ENCODE peak calls at places on chromosomes 2 and 18, in five cellular contexts. D is CD8-positive, alpha-beta memory T cell; V is IMR-90; X is PC-9; K is lower lobe of right lung. O is an unnamed sample.
A peak's percentile ranks its signal among the peaks of the same experiment; 100 is the strongest.

GRCh38 chr18:11004294-11004693 is 145.1 kb downstream of the PIEZO2 start:
- DNase-seq in V (peak; percentile 72), X (no peak), D (no peak), K (no peak), O (no peak)

GRCh38 chr2:161044095-161044874 is 115.9 kb upstream of the TANK start:
- DNase-seq in V (peak; percentile 73), D (no peak), K (no peak), X (no peak), O (no peak)

GRCh38 chr18:75204978-75205759 is 3.8 kb downstream of the PTGR3 start:
- DNase-seq in V (peak; percentile 23), D (no peak), X (no peak), K (no peak), O (no peak)

GRCh38 chr2:240840435-240841060 is 20.5 kb upstream of the KIF1A start:
- DNase-seq in D (no peak), X (peak; percentile 88), K (no peak), V (peak; percentile 70), O (no peak)

GRCh38 chr18:80247403-80247916 is at the start of gene PARD6G:
- DNase-seq in D (peak; percentile 65), K (peak; percentile 84), V (peak; percentile 60), X (peak; percentile 11), O (no peak)

GRCh38 chr18:65751145-65752085 is 603 bp downstream of the CDH7 start:
- DNase-seq in D (no peak), X (no peak), K (peak; percentile 36), V (no peak), O (no peak)

GRCh38 chr18:55778731-55779460 is 190.9 kb upstream of the TCF4 start:
- DNase-seq in X (no peak), D (no peak), K (no peak), V (no peak), O (no peak)

GRCh38 chr2:226420646-226421045 is 379.0 kb downstream of the IRS1 start:
- DNase-seq in D (no peak), X (no peak), V (peak; percentile 37), K (no peak), O (no peak)

DNA sequence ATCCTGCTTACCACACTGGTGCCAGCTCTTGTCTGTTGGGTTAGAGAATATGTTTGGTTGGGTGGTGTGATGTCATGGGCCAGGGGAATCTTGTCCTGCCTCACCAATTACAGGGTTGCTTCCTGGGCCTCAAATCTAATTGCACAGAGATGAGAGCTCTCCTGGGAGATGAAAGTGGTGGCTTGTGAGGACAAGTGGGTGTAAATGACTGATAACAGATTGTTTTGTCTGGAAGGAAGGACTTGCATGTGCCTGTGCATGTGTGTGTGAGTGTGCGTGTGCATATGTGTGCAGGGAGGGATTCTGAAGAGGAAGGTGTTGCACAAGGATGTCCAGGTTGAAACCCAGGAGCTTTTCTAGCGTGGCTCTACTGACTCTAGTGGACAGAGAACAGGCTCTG is 271.9 kb downstream of the LOXHD1 start:
- DNase-seq in D (no peak), V (no peak), K (no peak), X (no peak), O (no peak)
- H3K36me3 ChIP-seq in D (no peaks in the 10 kb centered on the region), V (no peaks in the 10 kb centered on the region), K (no peaks in the 10 kb centered on the region), X (no peaks in the 10 kb centered on the region), O (no peaks in the 10 kb centered on the region)

DNA sequence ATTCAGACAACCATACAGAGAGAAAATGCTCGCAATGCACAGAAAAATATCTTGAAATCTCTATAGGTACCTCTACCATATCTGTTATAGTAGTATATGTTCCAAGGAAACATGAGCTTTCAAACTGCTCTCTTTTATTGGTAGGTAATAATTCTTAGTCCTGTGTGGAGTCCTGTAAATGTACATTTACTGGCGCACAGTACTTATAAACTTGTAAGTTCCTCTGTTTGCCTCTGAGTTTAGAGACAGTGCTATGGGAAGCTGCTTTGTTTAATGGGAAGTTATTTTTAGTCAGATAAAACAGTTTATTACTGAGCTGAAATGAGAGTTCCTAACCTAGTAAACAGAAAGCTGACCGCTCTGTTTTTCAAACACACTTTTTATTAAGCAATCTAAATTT is 52.7 kb downstream of the CCDC93 start:
- DNase-seq in X (no peak), K (no peak), D (no peak), V (no peak), O (no peak)
- H3K36me3 ChIP-seq in X (peaks cover 29% of the 10 kb centered on the region), K (peaks cover 68% of the 10 kb centered on the region), D (peaks cover 30% of the 10 kb centered on the region), V (peaks cover 5% of the 10 kb centered on the region), O (peaks cover 66% of the 10 kb centered on the region)

GRCh38 chr18:26548144-26549102 is at the start of gene KCTD1:
- DNase-seq in K (peak; percentile 85), D (peak; percentile 25), X (peak; percentile 57), V (peak; percentile 84), O (peak; percentile 26)

GRCh38 chr18:26547302-26548143 is 830 bp downstream of the KCTD1 start:
- DNase-seq in K (peak; percentile 79), D (peak; percentile 19), X (no peak), V (peak; percentile 84), O (peak; percentile 48)

GRCh38 chr18:26546170-26546874 is 2.0 kb downstream of the KCTD1 start:
- DNase-seq in X (no peak), K (no peak), D (no peak), V (no peak), O (no peak)

GRCh38 chr18:26545737-26546136 is 2.6 kb downstream of the KCTD1 start:
- DNase-seq in D (no peak), V (no peak), K (no peak), X (no peak), O (no peak)

DNA sequence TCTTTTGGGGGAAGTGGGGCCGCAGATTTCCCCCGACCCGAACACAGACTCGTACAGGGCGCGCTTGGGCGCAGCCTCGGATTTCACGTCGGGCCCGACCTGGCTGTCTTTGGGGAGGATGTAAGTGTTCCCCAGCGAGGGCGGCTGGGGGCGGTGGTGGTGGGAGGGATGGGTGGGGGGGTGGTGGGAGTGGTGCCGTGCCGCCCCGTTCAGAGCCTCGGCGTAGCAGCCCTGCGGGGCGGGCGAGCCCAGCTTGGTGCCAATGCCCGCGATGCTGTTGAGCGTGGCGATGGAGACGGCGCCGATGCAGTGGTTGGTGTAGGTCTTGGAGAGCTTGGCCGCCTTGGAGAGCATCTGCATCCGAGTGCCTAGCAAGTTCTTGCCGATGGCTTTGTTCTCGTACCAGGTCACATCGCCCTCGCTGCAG is 1.5 kb downstream of the KCTD1 start:
- DNase-seq in X (no peak), V (no peak), D (no peak), K (no peak), O (no peak)
- H3K36me3 ChIP-seq in X (no peaks in the 10 kb centered on the region), V (no peaks in the 10 kb centered on the region), D (no peaks in the 10 kb centered on the region), K (no peaks in the 10 kb centered on the region), O (no peaks in the 10 kb centered on the region)

DNA sequence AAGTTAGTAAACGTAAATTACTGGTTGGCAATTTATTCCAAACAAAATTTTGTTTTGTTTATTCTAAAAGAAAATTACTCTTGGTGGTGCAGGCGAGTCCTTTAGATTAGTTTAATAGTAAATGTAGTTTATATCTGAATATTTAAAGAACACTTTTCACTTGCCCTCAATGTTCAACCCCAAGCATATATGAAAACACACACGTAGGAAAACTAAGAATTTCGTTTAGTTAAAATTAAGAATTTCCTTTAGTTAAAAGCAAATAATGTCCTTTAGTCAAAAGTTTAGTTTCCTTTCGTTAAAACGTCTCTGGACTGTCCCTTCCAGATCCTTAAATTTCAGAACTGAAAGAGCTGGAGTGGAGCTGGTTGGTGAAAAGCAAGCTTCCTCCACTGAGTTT is 19.1 kb upstream of the CYTIP start:
- DNase-seq in X (no peak), D (no peak), K (no peak), V (no peak), O (no peak)
- H3K36me3 ChIP-seq in X (no peaks in the 10 kb centered on the region), D (no peaks in the 10 kb centered on the region), K (no peaks in the 10 kb centered on the region), V (no peaks in the 10 kb centered on the region), O (no peaks in the 10 kb centered on the region)

DNA sequence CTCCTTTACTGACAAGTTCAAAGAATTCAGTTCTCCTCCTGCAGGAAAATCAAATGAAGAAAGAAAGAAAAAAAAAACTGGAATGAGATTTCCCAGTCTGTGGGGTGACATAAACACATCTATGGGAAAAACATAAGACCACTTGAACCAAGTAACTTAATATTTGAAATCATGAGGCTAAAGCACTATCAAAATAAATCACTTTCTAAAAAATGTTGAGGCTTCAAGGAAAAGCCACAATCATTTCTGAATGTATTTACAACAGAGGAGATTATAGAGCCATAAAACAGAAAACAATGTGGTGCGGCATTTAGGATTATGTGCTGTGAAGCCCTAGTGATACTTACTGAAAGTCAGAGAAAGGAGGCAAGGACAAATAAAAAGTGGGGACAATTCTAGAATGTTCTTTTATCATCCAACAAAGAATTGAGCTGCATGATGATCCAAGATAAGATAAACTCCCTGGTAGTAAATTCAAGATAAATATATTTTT is 288.3 kb downstream of the AGPS start:
- DNase-seq in V (no peak), X (no peak), K (no peak), D (no peak), O (no peak)
- H3K36me3 ChIP-seq in V (no peaks in the 10 kb centered on the region), X (no peaks in the 10 kb centered on the region), K (no peaks in the 10 kb centered on the region), D (no peaks in the 10 kb centered on the region), O (no peaks in the 10 kb centered on the region)

GRCh38 chr2:9451231-9451630 is 23.1 kb upstream of the IAH1 start:
- DNase-seq in K (no peak), X (no peak), D (no peak), V (no peak), O (no peak)
- H3K36me3 ChIP-seq in K (peaks cover 78% of the 10 kb centered on the region), X (peaks cover 34% of the 10 kb centered on the region), D (peaks cover 7% of the 10 kb centered on the region), V (peaks cover 27% of the 10 kb centered on the region), O (no peaks in the 10 kb centered on the region)

DNA sequence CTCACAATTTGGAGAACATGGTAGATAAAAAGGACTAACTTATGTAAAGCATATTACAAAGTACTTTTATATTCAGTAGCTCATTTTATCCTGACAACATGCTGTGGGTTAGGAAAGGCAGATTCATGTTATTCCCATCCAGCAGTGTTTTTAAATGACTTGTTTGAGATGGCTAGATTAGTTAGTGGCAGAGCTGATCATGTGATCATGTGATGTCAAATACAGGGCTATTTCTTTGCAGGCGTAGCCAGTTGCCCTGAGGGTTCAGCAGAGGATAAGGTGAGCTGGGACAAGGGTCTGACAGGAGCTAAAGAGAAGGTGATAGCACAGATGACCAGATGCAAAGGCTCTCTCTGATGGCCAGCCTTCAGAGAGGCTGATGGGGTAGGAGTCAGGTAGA is 97.8 kb downstream of the ADD2 start:
- DNase-seq in X (no peak), K (no peak), D (no peak), V (no peak), O (no peak)
- H3K36me3 ChIP-seq in X (no peaks in the 10 kb centered on the region), K (no peaks in the 10 kb centered on the region), D (no peaks in the 10 kb centered on the region), V (no peaks in the 10 kb centered on the region), O (peaks cover 5% of the 10 kb centered on the region)

GRCh38 chr2:201132518-201132917 is 16.6 kb downstream of the CFLAR start:
- DNase-seq in X (no peak), D (no peak), K (no peak), V (no peak), O (no peak)

GRCh38 chr2:201137505-201138400 is 21.8 kb downstream of the CFLAR start:
- DNase-seq in K (no peak), V (no peak), D (no peak), X (no peak), O (no peak)

GRCh38 chr2:201136889-201137321 is 20.9 kb downstream of the CFLAR start:
- DNase-seq in D (no peak), X (no peak), V (no peak), K (no peak), O (no peak)

GRCh38 chr2:201138401-201138970 is 22.5 kb downstream of the CFLAR start:
- DNase-seq in K (no peak), D (no peak), X (no peak), V (no peak), O (no peak)

GRCh38 chr2:201135396-201135795 is 19.4 kb downstream of the CFLAR start:
- DNase-seq in X (no peak), D (no peak), K (no peak), V (no peak), O (no peak)
- H3K36me3 ChIP-seq in X (peaks cover 3% of the 10 kb centered on the region), D (peaks cover 54% of the 10 kb centered on the region), K (peaks cover 92% of the 10 kb centered on the region), V (peaks cover 43% of the 10 kb centered on the region), O (peaks cover 36% of the 10 kb centered on the region)

GRCh38 chr2:229779650-229780049 is 65.3 kb upstream of the DNER start:
- DNase-seq in K (no peak), X (no peak), D (no peak), V (peak; percentile 26), O (no peak)
- H3K36me3 ChIP-seq in K (peaks cover 82% of the 10 kb centered on the region), X (peaks cover 48% of the 10 kb centered on the region), D (peaks cover 19% of the 10 kb centered on the region), V (peaks cover 23% of the 10 kb centered on the region), O (peaks cover 11% of the 10 kb centered on the region)